ENCODE peak calls at places on chromosomes 13 and 19, in four cellular contexts. A is dorsolateral prefrontal cortex, F is astrocyte of the spinal cord, L is foreskin fibroblast. G is an unnamed sample.

GRCh38 chr19:14369399-14370168 is 11.7 kb upstream of the ADGRE5 start:
- DNase-seq in A (no peak), F (peak), L (no peak), G (peak)

GRCh38 chr19:5078666-5079409 is 109.9 kb downstream of the KDM4B start:
- DNase-seq in A (peak), F (no peak), L (no peak), G (no peak)

GRCh38 chr13:32175307-32175706 is 139.9 kb downstream of the ZAR1L start:
- DNase-seq in A (no peak), F (no peak), L (no peak), G (peak)

GRCh38 chr19:50964266-50964665 is 5.1 kb downstream of the KLK6 start:
- DNase-seq in A (no peak), F (no peak), L (no peak), G (no peak)

GRCh38 chr19:30848626-30849322 is 476.6 kb downstream of the ZNF536 start:
- DNase-seq in A (no peak), F (no peak), L (no peak), G (no peak)

GRCh38 chr13:106373989-106374572 is 161.4 kb downstream of the EFNB2 start:
- DNase-seq in A (no peak), F (peak), L (peak), G (peak)

GRCh38 chr19:39163621-39164020 is 33.1 kb upstream of the NCCRP1 start:
- DNase-seq in A (no peak), F (no peak), L (no peak), G (no peak)

GRCh38 chr13:48741377-48741776 is 87.6 kb downstream of the CYSLTR2 start:
- DNase-seq in A (no peak), F (peak), L (peak), G (peak)

GRCh38 chr13:19984430-19985218 is 26.1 kb downstream of the ZMYM2 start:
- DNase-seq in A (no peak), F (peak), L (peak), G (peak)

GRCh38 chr13:33153421-33154381 is 131.9 kb downstream of the STARD13 start:
- DNase-seq in A (no peak), F (peak), L (no peak), G (peak)

GRCh38 chr19:51479531-51480331 is 1.4 kb downstream of the CEACAM18 start:
- DNase-seq in A (no peak), F (no peak), L (no peak), G (no peak)

GRCh38 chr19:46840157-46840942 is 10.3 kb downstream of the AP2S1 start:
- DNase-seq in A (no peak), F (peak), L (peak), G (peak)

GRCh38 chr19:44726465-44726864 is 22.0 kb upstream of the BCL3 start:
- DNase-seq in A (no peak), F (no peak), L (no peak), G (no peak)

GRCh38 chr13:75739244-75739868 is 103.2 kb downstream of the LMO7 start:
- DNase-seq in A (no peak), F (no peak), L (peak), G (no peak)

GRCh38 chr13:51330741-51331140 is 8.8 kb upstream of the SERPINE3 start:
- DNase-seq in A (no peak), F (peak), L (no peak), G (peak)

GRCh38 chr19:5534787-5535586 is 32.8 kb downstream of the TINCR start:
- DNase-seq in A (no peak), F (no peak), L (no peak), G (no peak)

GRCh38 chr19:55137915-55138314 is 11.1 kb downstream of the TNNT1 start:
- DNase-seq in A (no peak), F (no peak), L (no peak), G (no peak)

GRCh38 chr19:13492128-13492527 is 14.2 kb downstream of the CACNA1A start:
- DNase-seq in A (no peak), F (peak), L (peak), G (no peak)

GRCh38 chr13:48828962-48829405 is 146.7 kb upstream of the FNDC3A start:
- DNase-seq in A (no peak), F (no peak), L (no peak), G (no peak)

GRCh38 chr19:35124098-35125060 is 8.8 kb downstream of the FXYD3 start:
- DNase-seq in A (peak), F (peak), L (peak), G (peak)

GRCh38 chr19:44684892-44685847 is 13.8 kb upstream of the CEACAM16 start:
- DNase-seq in A (no peak), F (peak), L (peak), G (peak)

GRCh38 chr13:34413538-34414210 is 528.4 kb upstream of the NBEA start:
- DNase-seq in A (no peak), F (no peak), L (no peak), G (no peak)

GRCh38 chr19:49553451-49554271 is 25.9 kb downstream of the RCN3 start:
- DNase-seq in A (no peak), F (peak), L (peak), G (peak)

GRCh38 chr19:15248648-15249559 is 16.7 kb upstream of the EPHX3 start:
- DNase-seq in A (no peak), F (peak), L (peak), G (peak)

GRCh38 chr13:54633461-54633860 is 1604.8 kb downstream of the OLFM4 start:
- DNase-seq in A (no peak), F (no peak), L (no peak), G (no peak)

GRCh38 chr13:112626761-112627160 is 38.8 kb upstream of the TUBGCP3 start:
- DNase-seq in A (no peak), F (no peak), L (no peak), G (no peak)

GRCh38 chr13:41178040-41178439 is 16.3 kb downstream of the KBTBD7 start:
- DNase-seq in A (no peak), F (peak), L (no peak), G (peak)

GRCh38 chr13:24355103-24355502 is 45.7 kb downstream of the C1QTNF9 start:
- DNase-seq in A (no peak), F (no peak), L (no peak), G (no peak)

GRCh38 chr19:53905787-53906186 is 3.3 kb upstream of the CACNG7 start:
- DNase-seq in A (no peak), F (no peak), L (no peak), G (no peak)

GRCh38 chr19:53906211-53907192 is 2.6 kb upstream of the CACNG7 start:
- DNase-seq in A (peak), F (no peak), L (no peak), G (no peak)

GRCh38 chr19:53907690-53908089 is 1.4 kb upstream of the CACNG7 start:
- DNase-seq in A (no peak), F (no peak), L (no peak), G (no peak)

GRCh38 chr19:53908106-53908932 is 759 bp upstream of the CACNG7 start:
- DNase-seq in A (peak), F (peak), L (peak), G (peak)

GRCh38 chr19:53907193-53907581 is 1.9 kb upstream of the CACNG7 start:
- DNase-seq in A (no peak), F (no peak), L (no peak), G (no peak)
- H3K4me3 ChIP-seq in A (peak), F (no peak), L (no peak), G (no peak)

DNA sequence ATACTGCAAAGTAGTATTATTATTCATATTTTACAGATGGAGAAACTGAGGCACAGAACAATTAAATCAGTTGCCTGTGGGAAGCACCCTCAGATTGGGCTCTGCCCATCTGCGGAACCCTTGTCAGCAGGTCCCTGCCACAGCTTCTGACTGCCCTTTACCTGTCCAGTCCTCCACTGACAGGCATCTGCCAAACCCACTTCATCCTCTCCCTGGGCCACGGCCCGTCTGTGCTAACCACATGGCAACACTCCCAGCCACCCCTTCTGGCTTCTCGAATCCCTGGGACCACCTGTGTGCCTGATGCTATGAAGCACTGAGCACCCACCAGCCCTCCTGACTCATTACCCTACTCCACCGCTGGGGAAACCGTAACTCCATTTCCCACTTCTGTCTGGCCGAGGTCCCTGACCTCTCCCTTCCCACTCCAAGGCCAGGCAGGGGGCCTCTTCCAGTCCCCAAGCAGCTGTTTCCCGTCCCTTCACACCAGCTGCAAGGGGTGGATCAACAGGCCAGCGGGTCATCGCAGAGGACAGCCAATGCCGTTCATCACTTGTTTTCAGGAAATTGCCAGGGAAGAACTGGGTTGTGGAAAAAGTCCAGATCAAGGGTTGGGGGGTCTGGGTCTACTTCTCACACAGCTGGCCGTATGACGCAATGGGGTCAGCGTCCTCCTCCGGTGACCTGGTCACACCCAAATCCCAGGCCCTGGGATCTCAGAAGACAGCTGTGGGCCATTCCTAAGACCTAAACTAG is 2.5 kb downstream of the KANK3 start:
- DNase-seq in A (no peak), F (no peak), L (no peak), G (peak)
- TF ChIP-seq CTCF in A (no peak), F (no peak), L (no peak), G (peak)

GRCh38 chr13:46556380-46556779 is 3.4 kb downstream of the LRCH1 start:
- DNase-seq in A (no peak), F (no peak), L (no peak), G (no peak)
- H3K4me3 ChIP-seq in A (no peak), F (no peak), L (no peak), G (no peak)

GRCh38 chr19:57803594-57804325 is 11.0 kb downstream of the ZNF552 start:
- DNase-seq in A (no peak), F (peak), L (peak), G (peak)

GRCh38 chr19:57803265-57803593 is 11.5 kb downstream of the ZNF552 start:
- DNase-seq in A (no peak), F (no peak), L (no peak), G (no peak)

GRCh38 chr19:57800696-57801095 is 14.0 kb downstream of the ZNF552 start:
- DNase-seq in A (no peak), F (no peak), L (no peak), G (no peak)

GRCh38 chr19:57807541-57807940 is 7.2 kb downstream of the ZNF552 start:
- DNase-seq in A (no peak), F (no peak), L (no peak), G (peak)

DNA sequence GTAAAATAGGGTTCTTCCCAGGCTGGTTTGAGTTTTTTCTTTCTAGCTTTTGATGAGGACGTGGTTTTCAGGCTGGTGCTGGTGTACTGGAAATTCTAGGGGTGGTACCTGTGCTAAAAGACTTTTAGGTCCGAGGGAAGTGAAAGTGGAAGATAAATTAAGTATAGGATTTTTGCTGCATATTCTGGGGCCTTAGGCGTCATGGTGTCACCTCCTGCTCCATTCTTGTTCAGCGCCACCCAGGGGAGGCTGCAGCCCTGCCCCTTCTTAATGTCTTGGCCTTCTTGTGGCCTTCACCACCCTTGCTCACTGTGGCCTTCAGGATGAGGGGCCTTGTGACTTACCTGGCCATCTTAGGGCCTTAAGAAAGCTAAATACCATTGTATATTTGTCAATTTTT is 12.4 kb downstream of the ZNF552 start:
- DNase-seq in A (no peak), F (no peak), L (no peak), G (no peak)
- TF ChIP-seq CTCF in A (no peak), F (no peak), L (no peak), G (no peak)

DNA sequence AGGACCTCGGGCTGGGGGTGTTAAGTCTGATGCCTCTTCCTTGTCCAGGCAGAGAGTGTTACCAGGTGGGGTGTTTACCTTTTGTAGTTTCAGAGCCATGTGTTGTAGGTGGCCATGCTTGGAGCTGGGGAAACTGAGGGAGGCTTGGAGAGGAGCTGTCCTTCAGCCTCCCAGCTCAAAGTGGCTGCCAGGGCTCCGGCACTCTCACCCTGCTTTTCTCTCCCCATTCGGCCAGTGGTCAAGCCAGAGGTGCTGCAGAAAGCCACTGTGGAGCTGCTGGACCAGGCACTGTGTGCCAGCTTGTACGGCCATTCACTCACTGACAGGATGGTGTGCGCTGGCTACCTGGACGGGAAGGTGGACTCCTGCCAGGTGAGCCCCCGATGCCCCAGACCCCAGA is 17.4 kb downstream of the TIMM13 start:
- DNase-seq in A (no peak), F (no peak), L (no peak), G (no peak)
- H3K4me3 ChIP-seq in A (no peak), F (no peak), L (no peak), G (no peak)

GRCh38 chr19:28397311-28397710 is 815.6 kb downstream of the UQCRFS1 start:
- DNase-seq in A (no peak), F (no peak), L (no peak), G (no peak)

GRCh38 chr19:28399187-28399586 is 813.8 kb downstream of the UQCRFS1 start:
- DNase-seq in A (no peak), F (no peak), L (no peak), G (no peak)

GRCh38 chr19:28394705-28395104 is 818.2 kb downstream of the UQCRFS1 start:
- DNase-seq in A (no peak), F (no peak), L (no peak), G (no peak)

GRCh38 chr19:28393574-28394336 is 819.2 kb downstream of the UQCRFS1 start:
- DNase-seq in A (no peak), F (no peak), L (no peak), G (no peak)

GRCh38 chr19:28396259-28396940 is 816.6 kb downstream of the UQCRFS1 start:
- DNase-seq in A (no peak), F (no peak), L (no peak), G (no peak)
- TF ChIP-seq CTCF in A (no peak), F (no peak), L (no peak), G (no peak)

G was measured in fibroblast of villous mesenchyme.